ENCODE peak calls at places on chromosomes 1 and 21, in five cellular contexts. One of them, this sample, is unnamed.

GRCh38 chr1:9143250-9143649 is 14.3 kb upstream of the GPR157 start:
- ATAC-seq in activated naive CD8-positive, alpha-beta T cell treated with anti-CD3 and anti-CD28 coated beads, Interleukin-2, amount 50 U/mL, for 24 hours: no peak
- ATAC-seq in lower lobe of right lung: peak
- ATAC-seq in mucosa of descending colon: peak
- ATAC-seq in activated CD8-positive, alpha-beta memory T cell treated with anti-CD3 and anti-CD28 coated beads, Interleukin-2, amount 10 ng/mL, durations not matched to agents 7 days and 5 days: no peak
- ATAC-seq in this sample: no peak

GRCh38 chr1:234778215-234779159 is 168.5 kb upstream of the IRF2BP2 start:
- ATAC-seq in activated naive CD8-positive, alpha-beta T cell treated with anti-CD3 and anti-CD28 coated beads, Interleukin-2, amount 50 U/mL, for 24 hours: peak
- ATAC-seq in lower lobe of right lung: peak
- ATAC-seq in mucosa of descending colon: peak
- ATAC-seq in activated CD8-positive, alpha-beta memory T cell treated with anti-CD3 and anti-CD28 coated beads, Interleukin-2, amount 10 ng/mL, durations not matched to agents 7 days and 5 days: peak
- ATAC-seq in this sample: no peak

GRCh38 chr1:112446411-112446810 is 50.4 kb downstream of the CTTNBP2NL start:
- ATAC-seq in activated naive CD8-positive, alpha-beta T cell treated with anti-CD3 and anti-CD28 coated beads, Interleukin-2, amount 50 U/mL, for 24 hours: no peak
- ATAC-seq in lower lobe of right lung: peak
- ATAC-seq in mucosa of descending colon: no peak
- ATAC-seq in activated CD8-positive, alpha-beta memory T cell treated with anti-CD3 and anti-CD28 coated beads, Interleukin-2, amount 10 ng/mL, durations not matched to agents 7 days and 5 days: no peak
- ATAC-seq in this sample: no peak

GRCh38 chr1:192732787-192733186 is 76.1 kb upstream of the RGS2 start:
- ATAC-seq in activated naive CD8-positive, alpha-beta T cell treated with anti-CD3 and anti-CD28 coated beads, Interleukin-2, amount 50 U/mL, for 24 hours: peak
- ATAC-seq in lower lobe of right lung: no peak
- ATAC-seq in mucosa of descending colon: peak
- ATAC-seq in activated CD8-positive, alpha-beta memory T cell treated with anti-CD3 and anti-CD28 coated beads, Interleukin-2, amount 10 ng/mL, durations not matched to agents 7 days and 5 days: no peak
- ATAC-seq in this sample: no peak

GRCh38 chr1:117654485-117655219 is 48.8 kb downstream of the TENT5C start:
- ATAC-seq in activated naive CD8-positive, alpha-beta T cell treated with anti-CD3 and anti-CD28 coated beads, Interleukin-2, amount 50 U/mL, for 24 hours: peak
- ATAC-seq in lower lobe of right lung: no peak
- ATAC-seq in mucosa of descending colon: peak
- ATAC-seq in activated CD8-positive, alpha-beta memory T cell treated with anti-CD3 and anti-CD28 coated beads, Interleukin-2, amount 10 ng/mL, durations not matched to agents 7 days and 5 days: peak
- ATAC-seq in this sample: peak

GRCh38 chr1:111219466-111220286 is 7.8 kb upstream of the CHI3L2 start:
- ATAC-seq in activated naive CD8-positive, alpha-beta T cell treated with anti-CD3 and anti-CD28 coated beads, Interleukin-2, amount 50 U/mL, for 24 hours: peak
- ATAC-seq in lower lobe of right lung: no peak
- ATAC-seq in mucosa of descending colon: peak
- ATAC-seq in activated CD8-positive, alpha-beta memory T cell treated with anti-CD3 and anti-CD28 coated beads, Interleukin-2, amount 10 ng/mL, durations not matched to agents 7 days and 5 days: peak
- ATAC-seq in this sample: peak

GRCh38 chr1:107914144-107914543 is 50.8 kb downstream of the VAV3 start:
- ATAC-seq in activated naive CD8-positive, alpha-beta T cell treated with anti-CD3 and anti-CD28 coated beads, Interleukin-2, amount 50 U/mL, for 24 hours: no peak
- ATAC-seq in lower lobe of right lung: peak
- ATAC-seq in mucosa of descending colon: no peak
- ATAC-seq in activated CD8-positive, alpha-beta memory T cell treated with anti-CD3 and anti-CD28 coated beads, Interleukin-2, amount 10 ng/mL, durations not matched to agents 7 days and 5 days: no peak
- ATAC-seq in this sample: no peak

GRCh38 chr1:39852876-39853275 is 30.4 kb downstream of the TRIT1 start:
- ATAC-seq in activated naive CD8-positive, alpha-beta T cell treated with anti-CD3 and anti-CD28 coated beads, Interleukin-2, amount 50 U/mL, for 24 hours: no peak
- ATAC-seq in lower lobe of right lung: no peak
- ATAC-seq in mucosa of descending colon: peak
- ATAC-seq in activated CD8-positive, alpha-beta memory T cell treated with anti-CD3 and anti-CD28 coated beads, Interleukin-2, amount 10 ng/mL, durations not matched to agents 7 days and 5 days: no peak
- ATAC-seq in this sample: no peak

GRCh38 chr1:198024782-198025181 is 107.6 kb downstream of the LHX9 start:
- ATAC-seq in activated naive CD8-positive, alpha-beta T cell treated with anti-CD3 and anti-CD28 coated beads, Interleukin-2, amount 50 U/mL, for 24 hours: peak
- ATAC-seq in lower lobe of right lung: no peak
- ATAC-seq in mucosa of descending colon: no peak
- ATAC-seq in activated CD8-positive, alpha-beta memory T cell treated with anti-CD3 and anti-CD28 coated beads, Interleukin-2, amount 10 ng/mL, durations not matched to agents 7 days and 5 days: no peak
- ATAC-seq in this sample: no peak

GRCh38 chr1:38026592-38027200 is 14.2 kb downstream of the UTP11 start:
- ATAC-seq in activated naive CD8-positive, alpha-beta T cell treated with anti-CD3 and anti-CD28 coated beads, Interleukin-2, amount 50 U/mL, for 24 hours: no peak
- ATAC-seq in lower lobe of right lung: peak
- ATAC-seq in mucosa of descending colon: peak
- ATAC-seq in activated CD8-positive, alpha-beta memory T cell treated with anti-CD3 and anti-CD28 coated beads, Interleukin-2, amount 10 ng/mL, durations not matched to agents 7 days and 5 days: no peak
- ATAC-seq in this sample: no peak

GRCh38 chr1:181998858-181999257 is 62.7 kb downstream of the ZNF648 start:
- ATAC-seq in activated naive CD8-positive, alpha-beta T cell treated with anti-CD3 and anti-CD28 coated beads, Interleukin-2, amount 50 U/mL, for 24 hours: no peak
- ATAC-seq in lower lobe of right lung: no peak
- ATAC-seq in mucosa of descending colon: no peak
- ATAC-seq in activated CD8-positive, alpha-beta memory T cell treated with anti-CD3 and anti-CD28 coated beads, Interleukin-2, amount 10 ng/mL, durations not matched to agents 7 days and 5 days: no peak
- ATAC-seq in this sample: no peak

GRCh38 chr21:14308234-14308633 is 74.7 kb downstream of the HSPA13 start:
- ATAC-seq in activated naive CD8-positive, alpha-beta T cell treated with anti-CD3 and anti-CD28 coated beads, Interleukin-2, amount 50 U/mL, for 24 hours: no peak
- ATAC-seq in lower lobe of right lung: no peak
- ATAC-seq in mucosa of descending colon: no peak
- ATAC-seq in activated CD8-positive, alpha-beta memory T cell treated with anti-CD3 and anti-CD28 coated beads, Interleukin-2, amount 10 ng/mL, durations not matched to agents 7 days and 5 days: no peak
- ATAC-seq in this sample: no peak

GRCh38 chr1:184870319-184870718 is 104.0 kb downstream of the NIBAN1 start:
- ATAC-seq in activated naive CD8-positive, alpha-beta T cell treated with anti-CD3 and anti-CD28 coated beads, Interleukin-2, amount 50 U/mL, for 24 hours: peak
- ATAC-seq in lower lobe of right lung: no peak
- ATAC-seq in mucosa of descending colon: no peak
- ATAC-seq in activated CD8-positive, alpha-beta memory T cell treated with anti-CD3 and anti-CD28 coated beads, Interleukin-2, amount 10 ng/mL, durations not matched to agents 7 days and 5 days: peak
- ATAC-seq in this sample: no peak

GRCh38 chr1:91243171-91243570 is 161.5 kb downstream of the HFM1 start:
- ATAC-seq in activated naive CD8-positive, alpha-beta T cell treated with anti-CD3 and anti-CD28 coated beads, Interleukin-2, amount 50 U/mL, for 24 hours: no peak
- ATAC-seq in lower lobe of right lung: no peak
- ATAC-seq in mucosa of descending colon: no peak
- ATAC-seq in activated CD8-positive, alpha-beta memory T cell treated with anti-CD3 and anti-CD28 coated beads, Interleukin-2, amount 10 ng/mL, durations not matched to agents 7 days and 5 days: no peak
- ATAC-seq in this sample: no peak

GRCh38 chr1:91529856-91530255 is 29.2 kb downstream of the CDC7 start:
- ATAC-seq in activated naive CD8-positive, alpha-beta T cell treated with anti-CD3 and anti-CD28 coated beads, Interleukin-2, amount 50 U/mL, for 24 hours: no peak
- ATAC-seq in lower lobe of right lung: no peak
- ATAC-seq in mucosa of descending colon: no peak
- ATAC-seq in activated CD8-positive, alpha-beta memory T cell treated with anti-CD3 and anti-CD28 coated beads, Interleukin-2, amount 10 ng/mL, durations not matched to agents 7 days and 5 days: peak
- ATAC-seq in this sample: no peak

GRCh38 chr1:116330342-116330652 is 42.7 kb upstream of the ATP1A1 start:
- ATAC-seq in activated naive CD8-positive, alpha-beta T cell treated with anti-CD3 and anti-CD28 coated beads, Interleukin-2, amount 50 U/mL, for 24 hours: no peak
- ATAC-seq in lower lobe of right lung: peak
- ATAC-seq in mucosa of descending colon: peak
- ATAC-seq in activated CD8-positive, alpha-beta memory T cell treated with anti-CD3 and anti-CD28 coated beads, Interleukin-2, amount 10 ng/mL, durations not matched to agents 7 days and 5 days: no peak
- ATAC-seq in this sample: peak

GRCh38 chr1:9118186-9118585 is 10.7 kb downstream of the GPR157 start:
- ATAC-seq in activated naive CD8-positive, alpha-beta T cell treated with anti-CD3 and anti-CD28 coated beads, Interleukin-2, amount 50 U/mL, for 24 hours: no peak
- ATAC-seq in lower lobe of right lung: no peak
- ATAC-seq in mucosa of descending colon: no peak
- ATAC-seq in activated CD8-positive, alpha-beta memory T cell treated with anti-CD3 and anti-CD28 coated beads, Interleukin-2, amount 10 ng/mL, durations not matched to agents 7 days and 5 days: no peak
- ATAC-seq in this sample: no peak

GRCh38 chr1:206944703-206945102 is 1.6 kb downstream of the PIGR start:
- ATAC-seq in activated naive CD8-positive, alpha-beta T cell treated with anti-CD3 and anti-CD28 coated beads, Interleukin-2, amount 50 U/mL, for 24 hours: no peak
- ATAC-seq in lower lobe of right lung: no peak
- ATAC-seq in mucosa of descending colon: no peak
- ATAC-seq in activated CD8-positive, alpha-beta memory T cell treated with anti-CD3 and anti-CD28 coated beads, Interleukin-2, amount 10 ng/mL, durations not matched to agents 7 days and 5 days: peak
- ATAC-seq in this sample: no peak